ENCODE peak calls at places on chromosome 2, in five cellular contexts. One of them, this sample, is unnamed.

GRCh38 chr2:23669413-23670244 is 257.3 kb downstream of the ATAD2B start:
- DNase-seq in PC-3: no peak
- DNase-seq in H9: no peak
- DNase-seq in choroid plexus epithelial cell: peak
- DNase-seq in cardiac fibroblast: peak
- DNase-seq in this sample: peak

GRCh38 chr2:96663177-96663576 is 20.6 kb downstream of the FER1L5 start:
- DNase-seq in PC-3: no peak
- DNase-seq in H9: no peak
- DNase-seq in choroid plexus epithelial cell: no peak
- DNase-seq in cardiac fibroblast: no peak
- DNase-seq in this sample: no peak

GRCh38 chr2:217160978-217161973 is 301.4 kb upstream of the TNP1 start:
- DNase-seq in PC-3: peak
- DNase-seq in H9: no peak
- DNase-seq in choroid plexus epithelial cell: no peak
- DNase-seq in cardiac fibroblast: no peak
- DNase-seq in this sample: no peak

GRCh38 chr2:48448274-48449061 is 81.5 kb upstream of the STON1 start:
- DNase-seq in PC-3: peak
- DNase-seq in H9: no peak
- DNase-seq in choroid plexus epithelial cell: peak
- DNase-seq in cardiac fibroblast: peak
- DNase-seq in this sample: peak

GRCh38 chr2:146986161-146986560 is 858.7 kb upstream of the ACVR2A start:
- DNase-seq in PC-3: peak
- DNase-seq in H9: no peak
- DNase-seq in choroid plexus epithelial cell: no peak
- DNase-seq in cardiac fibroblast: peak
- DNase-seq in this sample: peak

GRCh38 chr2:201255468-201255867 is 4.9 kb upstream of the CASP8 start:
- DNase-seq in PC-3: no peak
- DNase-seq in H9: no peak
- DNase-seq in choroid plexus epithelial cell: no peak
- DNase-seq in cardiac fibroblast: no peak
- DNase-seq in this sample: peak

GRCh38 chr2:46943881-46944798 is 28.5 kb upstream of the MCFD2 start:
- DNase-seq in PC-3: no peak
- DNase-seq in H9: no peak
- DNase-seq in choroid plexus epithelial cell: peak
- DNase-seq in cardiac fibroblast: no peak
- DNase-seq in this sample: no peak

GRCh38 chr2:30293303-30293912 is 62.1 kb downstream of the LBH start:
- DNase-seq in PC-3: peak
- DNase-seq in H9: no peak
- DNase-seq in choroid plexus epithelial cell: peak
- DNase-seq in cardiac fibroblast: peak
- DNase-seq in this sample: peak

GRCh38 chr2:28869494-28870145 is 489 bp downstream of the TRMT61B start:
- DNase-seq in PC-3: no peak
- DNase-seq in H9: no peak
- DNase-seq in choroid plexus epithelial cell: peak
- DNase-seq in cardiac fibroblast: no peak
- DNase-seq in this sample: no peak

GRCh38 chr2:30206461-30207430 is 24.6 kb upstream of the LBH start:
- DNase-seq in PC-3: no peak
- DNase-seq in H9: no peak
- DNase-seq in choroid plexus epithelial cell: peak
- DNase-seq in cardiac fibroblast: no peak
- DNase-seq in this sample: no peak

GRCh38 chr2:225282858-225283693 is 116.4 kb upstream of the NYAP2 start:
- DNase-seq in PC-3: peak
- DNase-seq in H9: peak
- DNase-seq in choroid plexus epithelial cell: peak
- DNase-seq in cardiac fibroblast: peak
- DNase-seq in this sample: peak

GRCh38 chr2:131011481-131011880 is 81.8 kb downstream of the FAM168B start:
- DNase-seq in PC-3: no peak
- DNase-seq in H9: no peak
- DNase-seq in choroid plexus epithelial cell: no peak
- DNase-seq in cardiac fibroblast: no peak
- DNase-seq in this sample: no peak

DNA sequence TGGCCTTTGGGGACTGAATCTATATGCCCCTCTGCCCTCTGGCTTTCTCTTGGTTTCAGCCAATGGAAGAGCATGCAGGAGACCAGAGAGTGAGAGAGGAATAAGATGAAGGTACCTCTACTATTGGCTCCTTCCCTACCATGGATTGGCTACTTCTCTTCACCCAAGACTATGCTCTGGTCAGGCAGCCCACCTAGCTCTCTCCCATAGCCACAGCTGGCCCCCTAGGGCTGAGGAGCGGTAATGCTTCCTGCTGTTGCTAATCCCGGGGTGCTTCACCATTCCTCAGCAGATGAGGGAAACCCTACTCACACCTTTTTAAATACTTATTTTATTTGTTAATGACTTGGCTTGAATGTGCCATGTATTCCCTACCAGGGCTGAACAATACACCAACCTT is 142.4 kb downstream of the MREG start:
- DNase-seq in PC-3: peak
- DNase-seq in H9: peak
- DNase-seq in choroid plexus epithelial cell: no peak
- DNase-seq in cardiac fibroblast: no peak
- DNase-seq in this sample: no peak
- TF ChIP-seq CTCF in PC-3: peak
- TF ChIP-seq CTCF in H9: peak
- TF ChIP-seq CTCF in choroid plexus epithelial cell: peak
- TF ChIP-seq CTCF in cardiac fibroblast: peak
- TF ChIP-seq CTCF in this sample: peak

GRCh38 chr2:235027558-235028214 is 75.9 kb downstream of the SH3BP4 start:
- DNase-seq in PC-3: peak
- DNase-seq in H9: no peak
- DNase-seq in choroid plexus epithelial cell: peak
- DNase-seq in cardiac fibroblast: peak
- DNase-seq in this sample: peak
- TF ChIP-seq CTCF in PC-3: no peak
- TF ChIP-seq CTCF in H9: no peak
- TF ChIP-seq CTCF in choroid plexus epithelial cell: no peak
- TF ChIP-seq CTCF in cardiac fibroblast: no peak
- TF ChIP-seq CTCF in this sample: no peak

GRCh38 chr2:20682166-20682565 is 15.2 kb downstream of the GDF7 start:
- DNase-seq in PC-3: no peak
- DNase-seq in H9: peak
- DNase-seq in choroid plexus epithelial cell: peak
- DNase-seq in cardiac fibroblast: no peak
- DNase-seq in this sample: no peak
- TF ChIP-seq CTCF in PC-3: peak
- TF ChIP-seq CTCF in H9: peak
- TF ChIP-seq CTCF in choroid plexus epithelial cell: peak
- TF ChIP-seq CTCF in cardiac fibroblast: peak
- TF ChIP-seq CTCF in this sample: peak

GRCh38 chr2:11646530-11646929 is 23.5 kb downstream of the NTSR2 start:
- DNase-seq in PC-3: no peak
- DNase-seq in H9: no peak
- DNase-seq in choroid plexus epithelial cell: no peak
- DNase-seq in cardiac fibroblast: no peak
- DNase-seq in this sample: no peak

GRCh38 chr2:11649093-11649492 is 20.9 kb downstream of the NTSR2 start:
- DNase-seq in PC-3: no peak
- DNase-seq in H9: no peak
- DNase-seq in choroid plexus epithelial cell: no peak
- DNase-seq in cardiac fibroblast: no peak
- DNase-seq in this sample: no peak

GRCh38 chr2:11644293-11644692 is 25.7 kb downstream of the NTSR2 start:
- DNase-seq in PC-3: no peak
- DNase-seq in H9: no peak
- DNase-seq in choroid plexus epithelial cell: no peak
- DNase-seq in cardiac fibroblast: no peak
- DNase-seq in this sample: no peak

GRCh38 chr2:11652141-11652540 is 17.9 kb downstream of the NTSR2 start:
- DNase-seq in PC-3: peak
- DNase-seq in H9: no peak
- DNase-seq in choroid plexus epithelial cell: no peak
- DNase-seq in cardiac fibroblast: peak
- DNase-seq in this sample: no peak

DNA sequence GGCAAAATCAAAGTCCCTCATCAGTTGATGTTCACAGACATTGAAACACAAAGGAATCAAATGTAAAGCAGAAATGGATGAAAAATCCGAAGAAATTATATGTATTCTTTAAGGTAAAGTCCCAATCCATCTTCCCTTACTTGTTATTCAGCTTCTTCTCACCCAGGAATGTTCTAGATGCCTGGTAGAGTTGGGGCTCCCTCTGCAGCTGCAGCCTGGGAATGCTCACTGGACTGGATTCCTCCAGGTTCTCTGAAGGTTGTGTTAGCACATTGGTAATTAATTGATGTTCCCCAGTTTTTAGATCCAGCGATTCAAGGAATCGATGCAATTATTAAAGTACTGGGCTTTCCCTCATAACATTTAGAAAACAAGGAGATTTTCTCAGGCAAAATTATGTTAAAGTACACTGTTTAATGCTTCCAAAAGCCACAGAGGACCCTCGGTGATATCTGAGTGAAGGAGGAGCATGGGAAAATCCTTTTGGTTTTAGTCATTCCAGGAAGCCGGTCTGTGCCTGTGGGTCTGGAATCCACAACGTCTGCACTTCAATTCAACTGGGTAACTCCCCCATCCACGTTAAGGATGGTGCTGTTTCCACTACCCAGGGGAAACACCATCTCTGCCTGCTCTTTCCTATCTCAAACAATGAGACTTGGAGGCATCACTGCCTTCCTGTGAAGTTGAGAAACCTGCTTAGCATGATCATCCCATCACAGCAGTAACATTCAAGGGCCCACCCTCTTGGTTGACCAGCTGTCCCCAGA is 22.0 kb downstream of the NTSR2 start:
- DNase-seq in PC-3: no peak
- DNase-seq in H9: no peak
- DNase-seq in choroid plexus epithelial cell: peak
- DNase-seq in cardiac fibroblast: peak
- DNase-seq in this sample: peak
- TF ChIP-seq CTCF in PC-3: peak
- TF ChIP-seq CTCF in H9: peak
- TF ChIP-seq CTCF in choroid plexus epithelial cell: peak
- TF ChIP-seq CTCF in cardiac fibroblast: peak
- TF ChIP-seq CTCF in this sample: peak

This sample was measured in fibroblast of lung.